ENCODE peak calls at places on chromosome 17, in ten cellular contexts. U is activated naive CD8-positive, alpha-beta T cell treated with anti-CD3 and anti-CD28 coated beads for 36 hours; W is anterior cingulate cortex; C is amniotic stem cell; A is mesothelial cell of epicardium; E is activated CD4-positive, alpha-beta memory T cell treated with anti-CD3 and anti-CD28 coated beads for 36 hours; N is AG08395; I is adipocyte; O is HFFc6; J is activated CD4-positive, alpha-beta T cell treated with anti-CD3 and anti-CD28 coated beads for 1 hour. Y is an unnamed sample.

GRCh38 chr17:39195568-39196160 is 1.8 kb downstream of the CACNB1 start:
- DNase-seq in U (no peak), W (no peak), C (no peak), A (no peak), E (no peak), N (no peak), I (no peak), O (no peak), J (no peak), Y (no peak)

GRCh38 chr17:82349287-82349701 is 9.8 kb upstream of the TEX19 start:
- DNase-seq in U (no peak), W (no peak), C (no peak), A (no peak), E (no peak), N (peak), I (peak), O (no peak), J (no peak), Y (no peak)

GRCh38 chr17:76240461-76241204 is at the start of gene RNF157:
- DNase-seq in U (peak), W (peak), C (no peak), A (peak), E (peak), N (peak), I (peak), O (no peak), J (peak), Y (peak)

GRCh38 chr17:45808845-45809244 is 24.7 kb downstream of the CRHR1 start:
- DNase-seq in U (no peak), W (no peak), C (no peak), A (no peak), E (no peak), N (no peak), I (no peak), O (no peak), J (no peak), Y (no peak)

GRCh38 chr17:56667925-56668324 is 74.4 kb downstream of the NOG start:
- DNase-seq in U (no peak), W (no peak), C (no peak), A (no peak), E (no peak), N (no peak), I (no peak), O (no peak), J (no peak), Y (no peak)

GRCh38 chr17:58281511-58282011 is 826 bp upstream of the MPO start:
- DNase-seq in U (no peak), W (no peak), C (no peak), A (no peak), E (no peak), N (peak), I (no peak), O (no peak), J (no peak), Y (no peak)

GRCh38 chr17:36807496-36808180 is 129.6 kb upstream of the LHX1 start:
- DNase-seq in U (no peak), W (no peak), C (no peak), A (no peak), E (no peak), N (no peak), I (no peak), O (no peak), J (no peak), Y (no peak)

GRCh38 chr17:48952904-48953303 is 8.3 kb upstream of the SNF8 start:
- DNase-seq in U (peak), W (no peak), C (no peak), A (no peak), E (peak), N (no peak), I (no peak), O (no peak), J (no peak), Y (no peak)

GRCh38 chr17:61404702-61405046 is 5.0 kb downstream of the TBX2 start:
- DNase-seq in U (no peak), W (no peak), C (no peak), A (no peak), E (no peak), N (no peak), I (no peak), O (no peak), J (no peak), Y (no peak)

GRCh38 chr17:33055171-33055611 is 63.5 kb downstream of the SPACA3 start:
- DNase-seq in U (no peak), W (no peak), C (no peak), A (no peak), E (no peak), N (no peak), I (no peak), O (no peak), J (no peak), Y (no peak)

GRCh38 chr17:43917348-43918025 is 10.2 kb upstream of the MPP2 start:
- DNase-seq in U (peak), W (no peak), C (no peak), A (no peak), E (peak), N (no peak), I (no peak), O (no peak), J (peak), Y (peak)

Y was measured in activated B cell treated with CpG ODN at 0.5 μM for 24 hours.